ENCODE peak calls at places on chromosome 5, in seven cellular contexts. F is K562; U is left ventricle myocardium superior; G is effector memory CD8-positive, alpha-beta T cell; B is activated naive CD8-positive, alpha-beta T cell treated with anti-CD3 and anti-CD28 coated beads, Interleukin-2, amount 10 ng/mL, durations not matched to agents 7 days and 5 days; Q is sciatic nerve; Z is activated CD8-positive, alpha-beta T cell treated with anti-CD3 and anti-CD28 coated beads for 36 hours. A is an unnamed sample.

GRCh38 chr5:37983463-37983862 is 143.6 kb upstream of the GDNF start:
- ATAC-seq in U (peak; percentile 49), G (no peak), B (no peak), Z (no peak), F (no peak), Q (no peak), A (no peak)

GRCh38 chr5:171355302-171355724 is 32.3 kb upstream of the NPM1 start:
- ATAC-seq in G (peak; percentile 88), U (no peak), B (peak; percentile 58), F (no peak), Q (no peak), Z (peak; percentile 89), A (peak; percentile 86)

GRCh38 chr5:132012385-132013005 is 1.0 kb upstream of the ACSL6 start:
- ATAC-seq in B (peak; percentile 41), G (no peak), Q (no peak), F (peak; percentile 60), Z (peak; percentile 33), U (peak; percentile 81), A (no peak)

GRCh38 chr5:77437194-77437593 is 54.9 kb downstream of the WDR41 start:
- ATAC-seq in U (no peak), Q (no peak), G (no peak), B (no peak), F (no peak), Z (no peak), A (no peak)

GRCh38 chr5:139147743-139148079 is 50.5 kb downstream of the SIL1 start:
- ATAC-seq in U (peak; percentile 90), B (no peak), Z (no peak), Q (peak; percentile 82), G (no peak), F (no peak), A (no peak)

GRCh38 chr5:92800360-92800759 is 780.7 kb downstream of the NR2F1-AS1 start:
- ATAC-seq in U (no peak), G (no peak), Z (no peak), F (no peak), Q (no peak), B (no peak), A (no peak)

GRCh38 chr5:159010611-159011497 is 88.9 kb downstream of the EBF1 start:
- ATAC-seq in G (no peak), Q (peak; percentile 67), B (no peak), U (peak; percentile 86), F (no peak), Z (no peak), A (peak; percentile 94)

GRCh38 chr5:173328896-173329369 is 719 bp upstream of the STC2 start:
- ATAC-seq in B (no peak), Z (peak; percentile 8), G (no peak), F (no peak), U (no peak), Q (no peak), A (no peak)

GRCh38 chr5:175718401-175719108 is 60.7 kb downstream of the HRH2 start:
- ATAC-seq in F (peak; percentile 63), Q (no peak), B (peak; percentile 45), Z (peak; percentile 79), U (peak; percentile 55), G (no peak), A (no peak)

GRCh38 chr5:112772095-112772494 is 34.4 kb downstream of the APC start:
- ATAC-seq in F (no peak), G (no peak), Q (no peak), U (no peak), Z (peak; percentile 58), B (no peak), A (no peak)

GRCh38 chr5:150184990-150185952 is 4.6 kb upstream of the SLC6A7 start:
- ATAC-seq in Z (no peak), U (no peak), G (no peak), Q (no peak), F (no peak), B (no peak), A (no peak)

GRCh38 chr5:113375492-113376060 is 59.2 kb downstream of the TSSK1B start:
- ATAC-seq in Z (no peak), U (peak; percentile 86), F (no peak), G (no peak), B (no peak), Q (peak; percentile 95), A (no peak)

GRCh38 chr5:148482196-148482595 is 98.4 kb downstream of the FBXO38 start:
- ATAC-seq in F (peak; percentile 63), U (peak; percentile 89), G (no peak), Z (no peak), B (no peak), Q (no peak), A (no peak)

GRCh38 chr5:36944024-36944423 is 67.5 kb downstream of the NIPBL start:
- ATAC-seq in F (no peak), B (no peak), Z (no peak), Q (no peak), U (no peak), G (no peak), A (no peak)

GRCh38 chr5:132877938-132878337 is 4.5 kb downstream of the LEAP2 start:
- ATAC-seq in G (no peak), F (peak; percentile 47), U (peak; percentile 91), Z (no peak), B (no peak), Q (no peak), A (no peak)

GRCh38 chr5:146947181-146947941 is 68.8 kb upstream of the PPP2R2B start:
- ATAC-seq in U (no peak), Z (peak; percentile 51), Q (no peak), G (peak; percentile 45), F (peak; percentile 60), B (no peak), A (no peak)

GRCh38 chr5:1171340-1171941 is 30.0 kb upstream of the SLC6A19 start:
- ATAC-seq in B (no peak), U (peak; percentile 6), Z (no peak), Q (no peak), F (peak; percentile 39), G (no peak), A (no peak)

GRCh38 chr5:53779541-53779981 is 219.1 kb downstream of the NDUFS4 start:
- ATAC-seq in F (no peak), G (no peak), U (no peak), B (no peak), Q (no peak), Z (peak; percentile 17), A (no peak)

GRCh38 chr5:59790399-59791130 is 103.0 kb downstream of the PDE4D start:
- ATAC-seq in Q (no peak), G (peak; percentile 45), B (peak; percentile 54), F (no peak), U (no peak), Z (peak; percentile 80), A (peak; percentile 92)

GRCh38 chr5:156693113-156693512 is 157.0 kb upstream of the PPP1R2B start:
- ATAC-seq in G (no peak), B (no peak), U (no peak), F (no peak), Z (no peak), Q (no peak), A (no peak)

A was measured in stimulated activated memory B cell treated with anti-CD40 and anti-IgM and Interleukin-4, amounts not matched to agents 10 μg/mL and 1 μg/mL and 100 μg/mL, for 72 hours.